ENCODE peak calls at places on chromosomes 12 and 14, in nine cellular contexts. U is breast epithelium, G is HCT116, A is SK-N-SH, S is stomach, V is GM23338, R is sigmoid colon, B is Panc1, F is HL-60. K is an unnamed sample.

GRCh38 chr14:55240526-55241178 is 30.6 kb upstream of the FBXO34 start:
- DNase-seq in U (no peak), G (no peak), A (peak), S (no peak), V (peak), R (no peak), B (no peak), F (no peak), K (no peak)

GRCh38 chr14:77148510-77149231 is 7.1 kb upstream of the ZDHHC22 start:
- DNase-seq in U (no peak), G (no peak), A (no peak), S (no peak), V (peak), R (peak), B (no peak), F (no peak), K (no peak)

GRCh38 chr12:67804168-67804567 is 155.6 kb downstream of the DYRK2 start:
- DNase-seq in U (no peak), G (no peak), A (no peak), S (no peak), V (no peak), R (no peak), B (no peak), F (no peak), K (no peak)

GRCh38 chr12:3313655-3314305 is 177.2 kb upstream of the PRMT8 start:
- DNase-seq in U (no peak), G (no peak), A (peak), S (no peak), V (peak), R (no peak), B (no peak), F (no peak), K (no peak)

GRCh38 chr14:86858043-86858442 is 1134.9 kb downstream of the GALC start:
- DNase-seq in U (no peak), G (no peak), A (no peak), S (no peak), V (no peak), R (no peak), B (no peak), F (no peak), K (no peak)

GRCh38 chr12:109433618-109434017 is 43.5 kb downstream of the KCTD10 start:
- DNase-seq in U (no peak), G (no peak), A (peak), S (no peak), V (peak), R (no peak), B (no peak), F (no peak), K (no peak)

GRCh38 chr14:97350415-97350814 is 553.2 kb downstream of the VRK1 start:
- DNase-seq in U (no peak), G (no peak), A (no peak), S (no peak), V (no peak), R (no peak), B (no peak), F (no peak), K (no peak)

GRCh38 chr14:73759183-73759713 is 45.1 kb upstream of the PNMA1 start:
- DNase-seq in U (no peak), G (no peak), A (peak), S (peak), V (peak), R (peak), B (no peak), F (no peak), K (peak)

GRCh38 chr14:21024668-21025373 is at the start of gene NDRG2:
- DNase-seq in U (peak), G (no peak), A (peak), S (peak), V (peak), R (peak), B (no peak), F (no peak), K (peak)

GRCh38 chr14:29724991-29725390 is 202.7 kb downstream of the PRKD1 start:
- DNase-seq in U (no peak), G (no peak), A (no peak), S (no peak), V (peak), R (no peak), B (no peak), F (no peak), K (no peak)

GRCh38 chr12:42023733-42024494 is 120.8 kb downstream of the GXYLT1 start:
- DNase-seq in U (peak), G (peak), A (peak), S (peak), V (peak), R (peak), B (peak), F (peak), K (peak)

GRCh38 chr14:92391746-92392145 is 68.8 kb downstream of the SLC24A4 start:
- DNase-seq in U (no peak), G (no peak), A (no peak), S (no peak), V (no peak), R (no peak), B (no peak), F (peak), K (no peak)

GRCh38 chr12:5796171-5797091 is 148.6 kb downstream of the ANO2 start:
- DNase-seq in U (no peak), G (no peak), A (peak), S (peak), V (peak), R (no peak), B (peak), F (no peak), K (peak)

GRCh38 chr12:20376984-20377383 is 8.6 kb downstream of the PDE3A start:
- DNase-seq in U (no peak), G (peak), A (peak), S (no peak), V (no peak), R (no peak), B (no peak), F (no peak), K (no peak)

GRCh38 chr14:59576332-59577294 is at the start of gene CCDC175:
- DNase-seq in U (no peak), G (peak), A (peak), S (peak), V (peak), R (peak), B (peak), F (peak), K (peak)

GRCh38 chr14:94936901-94937321 is 167.0 kb upstream of the GSC start:
- DNase-seq in U (peak), G (no peak), A (peak), S (peak), V (no peak), R (peak), B (no peak), F (no peak), K (peak)

GRCh38 chr12:93167841-93168492 is 209.8 kb upstream of the NUDT4 start:
- DNase-seq in U (no peak), G (no peak), A (no peak), S (no peak), V (peak), R (no peak), B (no peak), F (no peak), K (peak)

GRCh38 chr12:18643673-18644072 is 94.1 kb downstream of the PLCZ1 start:
- DNase-seq in U (no peak), G (no peak), A (no peak), S (no peak), V (no peak), R (peak), B (no peak), F (no peak), K (no peak)

GRCh38 chr14:75946785-75947184 is 35.0 kb downstream of the TGFB3 start:
- DNase-seq in U (no peak), G (no peak), A (no peak), S (no peak), V (no peak), R (no peak), B (no peak), F (no peak), K (no peak)

GRCh38 chr12:57758566-57759359 is 3.9 kb downstream of the MARCHF9 start:
- DNase-seq in U (no peak), G (no peak), A (no peak), S (no peak), V (no peak), R (peak), B (no peak), F (no peak), K (no peak)

GRCh38 chr12:88923631-88924030 is 343.4 kb upstream of the KITLG start:
- DNase-seq in U (no peak), G (no peak), A (no peak), S (no peak), V (no peak), R (no peak), B (no peak), F (no peak), K (no peak)

GRCh38 chr14:53549956-53550355 is 396.8 kb upstream of the DDHD1 start:
- DNase-seq in U (no peak), G (no peak), A (no peak), S (no peak), V (no peak), R (no peak), B (no peak), F (no peak), K (no peak)

GRCh38 chr14:35254736-35255135 is 37.4 kb upstream of the PSMA6 start:
- DNase-seq in U (no peak), G (no peak), A (no peak), S (no peak), V (no peak), R (no peak), B (no peak), F (no peak), K (no peak)

GRCh38 chr14:87175175-87175574 is 817.8 kb downstream of the GALC start:
- DNase-seq in U (no peak), G (no peak), A (no peak), S (no peak), V (no peak), R (no peak), B (no peak), F (no peak), K (no peak)

GRCh38 chr12:51531982-51532497 is 59.0 kb upstream of the SCN8A start:
- DNase-seq in U (peak), G (peak), A (peak), S (peak), V (peak), R (peak), B (peak), F (peak), K (peak)

GRCh38 chr12:70364695-70365397 is 1.2 kb upstream of the KCNMB4 start:
- DNase-seq in U (no peak), G (no peak), A (peak), S (no peak), V (no peak), R (no peak), B (no peak), F (no peak), K (no peak)

GRCh38 chr12:110578522-110579238 is 4.4 kb downstream of the PPTC7 start:
- DNase-seq in U (no peak), G (peak), A (no peak), S (no peak), V (no peak), R (no peak), B (no peak), F (no peak), K (no peak)

GRCh38 chr14:26709019-26709418 is 111.2 kb upstream of the NOVA1 start:
- DNase-seq in U (no peak), G (no peak), A (no peak), S (no peak), V (peak), R (no peak), B (no peak), F (no peak), K (no peak)

GRCh38 chr14:77140343-77140936 is 1.2 kb downstream of the ZDHHC22 start:
- DNase-seq in U (peak), G (no peak), A (no peak), S (no peak), V (no peak), R (no peak), B (no peak), F (no peak), K (no peak)

GRCh38 chr12:124474709-124475108 is 92.7 kb downstream of the NCOR2 start:
- DNase-seq in U (no peak), G (no peak), A (no peak), S (no peak), V (no peak), R (peak), B (no peak), F (no peak), K (no peak)

GRCh38 chr14:70886421-70887206 is 20.6 kb upstream of the PCNX1 start:
- DNase-seq in U (no peak), G (no peak), A (no peak), S (no peak), V (no peak), R (no peak), B (no peak), F (no peak), K (peak)

GRCh38 chr14:63290741-63291286 is 27.9 kb downstream of the GPHB5 start:
- DNase-seq in U (no peak), G (no peak), A (no peak), S (no peak), V (no peak), R (no peak), B (no peak), F (no peak), K (no peak)

GRCh38 chr12:108337235-108338223 is 1.6 kb downstream of the CMKLR1 start:
- DNase-seq in U (no peak), G (peak), A (peak), S (no peak), V (peak), R (no peak), B (peak), F (peak), K (no peak)

DNA sequence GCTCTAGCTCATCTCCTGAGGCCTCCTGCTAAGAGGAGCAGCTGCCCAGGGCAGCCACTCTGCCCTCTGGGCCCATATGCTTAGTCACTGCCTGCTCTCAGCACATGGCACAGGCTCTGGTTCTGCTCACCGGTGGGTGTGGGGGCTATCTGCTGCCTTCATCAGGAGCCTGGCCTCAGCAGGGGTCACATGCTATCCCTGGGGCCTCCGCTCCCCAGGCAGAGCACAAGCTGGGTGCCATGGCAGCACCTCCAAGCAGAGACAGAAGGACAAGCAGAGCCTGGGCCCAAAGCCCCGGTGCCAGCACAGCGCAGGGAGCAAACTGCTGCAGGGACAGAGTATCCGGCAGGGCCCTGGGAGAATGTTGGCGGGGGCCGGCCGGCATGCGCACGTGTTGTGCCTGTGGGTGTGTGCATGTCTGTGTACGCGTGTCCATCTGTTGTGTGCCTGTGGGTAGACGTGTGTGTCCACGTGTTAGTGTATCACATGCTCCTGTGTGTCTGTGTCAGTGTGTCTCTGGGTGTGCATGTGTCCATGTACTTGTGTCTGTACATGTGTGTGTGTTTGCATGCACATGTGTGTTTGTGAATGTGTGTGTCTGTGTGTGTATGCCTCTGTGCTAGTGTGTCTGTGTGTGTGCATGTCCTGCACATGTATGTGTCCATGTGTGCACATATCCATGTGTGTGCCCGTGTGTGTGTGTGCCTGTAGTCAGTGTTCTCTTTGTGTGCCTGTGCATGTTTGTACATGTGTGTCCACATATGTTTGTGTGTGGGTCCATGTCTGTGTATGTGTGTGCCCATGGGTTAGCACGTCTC is 326.9 kb downstream of the TMEM121 start:
- DNase-seq in U (peak), G (no peak), A (peak), S (no peak), V (no peak), R (no peak), B (no peak), F (no peak), K (peak)
- TF ChIP-seq POLR2AphosphoS5 in U (no peak), G (no peak), A (no peak), S (no peak), V (no peak), R (no peak), B (no peak), F (no peak), K (no peak)

GRCh38 chr14:22071001-22071400 is 397.4 kb upstream of the OR4E1 start:
- DNase-seq in U (no peak), G (no peak), A (no peak), S (no peak), V (no peak), R (no peak), B (no peak), F (peak), K (peak)
- TF ChIP-seq POLR2AphosphoS5 in U (no peak), G (no peak), A (no peak), S (no peak), V (no peak), R (no peak), B (no peak), F (peak), K (no peak)

GRCh38 chr12:104105461-104105860 is 32.5 kb downstream of the NFYB start:
- DNase-seq in U (no peak), G (no peak), A (no peak), S (no peak), V (no peak), R (no peak), B (no peak), F (no peak), K (no peak)
- TF ChIP-seq POLR2AphosphoS5 in U (no peak), G (no peak), A (no peak), S (no peak), V (no peak), R (no peak), B (no peak), F (no peak), K (no peak)

GRCh38 chr12:75337905-75338304 is 3.4 kb downstream of the GLIPR1L1 start:
- DNase-seq in U (no peak), G (no peak), A (no peak), S (no peak), V (no peak), R (no peak), B (no peak), F (no peak), K (no peak)

GRCh38 chr12:75329918-75330826 is at the start of gene CAPS2:
- DNase-seq in U (peak), G (peak), A (peak), S (peak), V (peak), R (peak), B (peak), F (peak), K (peak)

DNA sequence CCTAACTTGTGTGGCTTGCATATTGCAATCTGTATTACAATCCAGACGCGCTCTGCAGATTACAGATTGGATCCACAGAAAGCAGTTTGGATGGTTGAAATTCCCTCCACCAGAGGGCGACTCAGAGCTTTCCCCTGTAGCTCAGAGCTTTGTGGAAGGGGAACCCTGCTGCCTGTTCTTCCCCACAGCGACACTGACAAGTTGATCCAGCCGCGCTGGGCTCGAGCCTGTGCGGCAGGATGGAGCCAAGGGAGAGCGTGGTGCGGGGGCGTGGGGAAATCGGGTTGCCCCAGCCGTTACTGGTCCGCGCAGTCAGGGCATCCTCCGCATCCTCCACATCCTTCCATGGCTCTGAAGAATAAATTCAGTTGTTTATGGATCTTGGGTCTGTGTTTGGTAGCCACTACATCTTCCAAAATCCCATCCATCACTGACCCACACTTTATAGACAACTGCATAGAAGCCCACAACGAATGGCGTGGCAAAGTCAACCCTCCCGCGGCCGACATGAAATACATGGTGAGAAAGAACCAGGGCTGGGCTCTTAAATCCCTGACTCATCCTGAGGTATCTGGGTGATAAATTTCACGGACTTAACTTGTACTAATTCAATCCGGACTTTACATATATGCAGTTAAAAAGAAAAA is at the start of gene GLIPR1L1:
- DNase-seq in U (peak), G (peak), A (peak), S (peak), V (peak), R (peak), B (peak), F (peak), K (peak)
- TF ChIP-seq POLR2AphosphoS5 in U (no peak), G (peak), A (no peak), S (no peak), V (no peak), R (no peak), B (no peak), F (no peak), K (no peak)

GRCh38 chr14:89276424-89276975 is 140.5 kb downstream of the FOXN3 start:
- DNase-seq in U (no peak), G (no peak), A (no peak), S (no peak), V (no peak), R (no peak), B (no peak), F (no peak), K (peak)
- TF ChIP-seq POLR2AphosphoS5 in U (no peak), G (no peak), A (no peak), S (no peak), V (no peak), R (no peak), B (no peak), F (no peak), K (no peak)

GRCh38 chr14:52021971-52022600 is 32.7 kb downstream of the RTRAF start:
- DNase-seq in U (no peak), G (no peak), A (no peak), S (no peak), V (no peak), R (no peak), B (no peak), F (no peak), K (no peak)

GRCh38 chr14:52018970-52019369 is 29.6 kb downstream of the RTRAF start:
- DNase-seq in U (no peak), G (no peak), A (no peak), S (no peak), V (no peak), R (no peak), B (no peak), F (no peak), K (no peak)

GRCh38 chr14:52020315-52020714 is 31.0 kb downstream of the RTRAF start:
- DNase-seq in U (no peak), G (no peak), A (no peak), S (no peak), V (no peak), R (no peak), B (no peak), F (no peak), K (no peak)

GRCh38 chr14:52023518-52023917 is 34.2 kb downstream of the RTRAF start:
- DNase-seq in U (no peak), G (no peak), A (no peak), S (no peak), V (no peak), R (peak), B (no peak), F (no peak), K (no peak)

GRCh38 chr14:52020866-52021717 is 31.7 kb downstream of the RTRAF start:
- DNase-seq in U (no peak), G (no peak), A (no peak), S (no peak), V (peak), R (no peak), B (no peak), F (no peak), K (no peak)
- TF ChIP-seq POLR2AphosphoS5 in U (no peak), G (no peak), A (no peak), S (no peak), V (no peak), R (no peak), B (no peak), F (no peak), K (no peak)

GRCh38 chr14:100844082-100844408 is 18.1 kb downstream of the MEG3 start:
- DNase-seq in U (no peak), G (no peak), A (no peak), S (no peak), V (no peak), R (no peak), B (no peak), F (no peak), K (no peak)
- TF ChIP-seq POLR2AphosphoS5 in U (no peak), G (no peak), A (no peak), S (no peak), V (no peak), R (no peak), B (no peak), F (no peak), K (no peak)

GRCh38 chr12:55931780-55932545 is 1.0 kb downstream of the DGKA start:
- DNase-seq in U (no peak), G (no peak), A (peak), S (peak), V (peak), R (peak), B (no peak), F (no peak), K (peak)
- TF ChIP-seq POLR2AphosphoS5 in U (no peak), G (peak), A (no peak), S (peak), V (no peak), R (peak), B (no peak), F (no peak), K (peak)

K was measured in transverse colon.